ENCODE peak calls at places on chromosomes 1 and 21, in ten cellular contexts. E is breast epithelium, X is colonic mucosa, G is IMR-90, P is pancreas, R is heart right ventricle, C is tibial nerve, T is cardiac muscle cell, Y is GM23338, H is uterus. W is an unnamed sample.
A peak's percentile ranks its signal among the peaks of the same experiment; 100 is the strongest.

GRCh38 chr1:5551274-5551966 is 440.8 kb downstream of the NPHP4 start:
- DNase-seq in T (no peak), Y (no peak), G (no peak), H (no peak), P (no peak), R (no peak), C (no peak), X (peak; percentile 52), E (no peak), W (no peak)

GRCh38 chr1:94599090-94599813 is 57.7 kb upstream of the F3 start:
- DNase-seq in H (no peak), T (peak; percentile 39), C (peak; percentile 50), P (peak; percentile 31), R (peak; percentile 34), G (peak; percentile 51), E (peak; percentile 65), X (peak; percentile 18), Y (peak; percentile 73), W (peak; percentile 72)

GRCh38 chr1:164794310-164794709 is 235.3 kb downstream of the PBX1 start:
- DNase-seq in C (peak; percentile 31), H (peak; percentile 62), P (peak; percentile 65), R (no peak), X (no peak), Y (no peak), E (peak; percentile 55), T (no peak), G (peak; percentile 94), W (no peak)

GRCh38 chr1:185044981-185045792 is at the start of gene RNF2:
- DNase-seq in G (peak; percentile 71), R (peak; percentile 84), E (peak; percentile 57), Y (peak; percentile 90), C (peak; percentile 57), X (peak; percentile 79), T (peak; percentile 88), H (peak; percentile 79), P (peak; percentile 82), W (peak; percentile 97)

GRCh38 chr1:241557551-241558193 is 25.5 kb downstream of the KMO start:
- DNase-seq in R (no peak), G (no peak), C (no peak), P (no peak), T (no peak), E (no peak), H (no peak), Y (no peak), X (no peak), W (no peak)

GRCh38 chr1:71086331-71086730 is 5.5 kb upstream of the ZRANB2 start:
- DNase-seq in P (no peak), G (peak; percentile 85), Y (no peak), T (no peak), H (no peak), C (no peak), R (no peak), X (no peak), E (no peak), W (no peak)

GRCh38 chr21:45482899-45483821 is 59.1 kb downstream of the SLC19A1 start:
- DNase-seq in P (no peak), C (no peak), G (no peak), X (no peak), R (no peak), H (no peak), T (no peak), E (no peak), Y (no peak), W (peak; percentile 73)

GRCh38 chr1:33815061-33815460 is 48.8 kb upstream of the HMGB4 start:
- DNase-seq in C (no peak), G (peak; percentile 46), Y (no peak), E (no peak), T (no peak), P (no peak), X (no peak), R (no peak), H (no peak), W (no peak)

GRCh38 chr1:1173793-1174415 is at the start of gene TTLL10:
- DNase-seq in X (peak; percentile 35), P (no peak), T (peak; percentile 11), R (no peak), G (no peak), C (no peak), H (no peak), E (no peak), Y (peak; percentile 83), W (no peak)

GRCh38 chr21:34815831-34816700 is 147.3 kb downstream of the CLIC6 start:
- DNase-seq in T (no peak), R (no peak), P (no peak), X (peak; percentile 6), C (no peak), Y (no peak), H (no peak), G (peak; percentile 42), E (no peak), W (no peak)

GRCh38 chr1:205449750-205450443 is 5.9 kb downstream of the BLACAT1 start:
- DNase-seq in Y (peak; percentile 82), X (peak; percentile 74), H (peak; percentile 59), E (peak; percentile 87), T (peak; percentile 67), P (peak; percentile 73), G (peak; percentile 36), R (no peak), C (no peak), W (peak; percentile 89)

GRCh38 chr1:200314085-200314750 is 95.6 kb downstream of the ZNF281 start:
- DNase-seq in P (no peak), Y (no peak), X (no peak), C (no peak), H (no peak), E (no peak), T (no peak), R (no peak), G (peak; percentile 77), W (no peak)
- TF ChIP-seq CTCF in P (no peak), Y (no peak), X (no peak), C (no peak), H (no peak), E (no peak), T (no peak), R (no peak), G (peak; percentile 2), W (no peak)

GRCh38 chr1:56572334-56573050 is 6.9 kb downstream of the PLPP3 start:
- DNase-seq in R (no peak), T (no peak), C (no peak), H (no peak), X (no peak), P (no peak), G (no peak), Y (no peak), E (no peak), W (no peak)

GRCh38 chr1:56574794-56575193 is 4.6 kb downstream of the PLPP3 start:
- DNase-seq in G (no peak), T (no peak), P (no peak), X (no peak), E (no peak), C (no peak), R (no peak), H (no peak), Y (no peak), W (no peak)

GRCh38 chr1:56575865-56576264 is 3.5 kb downstream of the PLPP3 start:
- DNase-seq in H (no peak), T (no peak), Y (no peak), P (no peak), C (no peak), R (no peak), E (no peak), X (no peak), G (no peak), W (no peak)

GRCh38 chr1:56570924-56571372 is 8.4 kb downstream of the PLPP3 start:
- DNase-seq in H (no peak), R (no peak), X (no peak), P (no peak), C (no peak), E (no peak), T (no peak), G (no peak), Y (no peak), W (no peak)

GRCh38 chr1:56573311-56573710 is 6.1 kb downstream of the PLPP3 start:
- DNase-seq in C (peak; percentile 65), G (no peak), Y (no peak), H (no peak), T (no peak), P (no peak), X (peak; percentile 35), E (no peak), R (peak; percentile 47), W (no peak)
- H3K4me3 ChIP-seq in C (no peak overlapping the region), G (no peak overlapping the region), Y (peak overlapping the region; percentile 27), H (no peak overlapping the region), T (no peak overlapping the region), P (no peak overlapping the region), X (no peak overlapping the region), E (peak overlapping the region; percentile 99), R (peak overlapping the region; percentile 98), W (no peak overlapping the region)

GRCh38 chr1:11053758-11054137 is 6.1 kb downstream of the SRM start:
- DNase-seq in R (no peak), X (no peak), Y (peak; percentile 83), H (no peak), T (peak; percentile 74), P (peak; percentile 53), E (no peak), G (peak; percentile 25), C (no peak), W (no peak)

GRCh38 chr1:11054181-11054580 is 5.6 kb downstream of the SRM start:
- DNase-seq in Y (no peak), H (no peak), P (no peak), C (no peak), X (no peak), G (no peak), T (no peak), R (no peak), E (no peak), W (no peak)

GRCh38 chr1:11054666-11055065 is 5.2 kb downstream of the SRM start:
- DNase-seq in R (no peak), Y (no peak), G (no peak), C (no peak), E (no peak), H (no peak), X (no peak), P (no peak), T (no peak), W (no peak)

GRCh38 chr1:11052839-11053757 is 6.1 kb upstream of the MASP2 start:
- DNase-seq in P (peak; percentile 52), X (no peak), R (no peak), Y (peak; percentile 82), C (no peak), T (no peak), E (no peak), G (no peak), H (no peak), W (no peak)

GRCh38 chr1:11051781-11052510 is 4.9 kb upstream of the MASP2 start:
- DNase-seq in R (no peak), P (no peak), X (no peak), Y (no peak), G (no peak), C (no peak), T (no peak), E (no peak), H (no peak), W (no peak)
- H3K27ac ChIP-seq in R (no peak overlapping the region), P (no peak overlapping the region), X (no peak overlapping the region), Y (no peak overlapping the region), G (no peak overlapping the region), C (no peak overlapping the region), T (no peak overlapping the region), E (no peak overlapping the region), H (no peak overlapping the region), W (no peak overlapping the region)

DNA sequence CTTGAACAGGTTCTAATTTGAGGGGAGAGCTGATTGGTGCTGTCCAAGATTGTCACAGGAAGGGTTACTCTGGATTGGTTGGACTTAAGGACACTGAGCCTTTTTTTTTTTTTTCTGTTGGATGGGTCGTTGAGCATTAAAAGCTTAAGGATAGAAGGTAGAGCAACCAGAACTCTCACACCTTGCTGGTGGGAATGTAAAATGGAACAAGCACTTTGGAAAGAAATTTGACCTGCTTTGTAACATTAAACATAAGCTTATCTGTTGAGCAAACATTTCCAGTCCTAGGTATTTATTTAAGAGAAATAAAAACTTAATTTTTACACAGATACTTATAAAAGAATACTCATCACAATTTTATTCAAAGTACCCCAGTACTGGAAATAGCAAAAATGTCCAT is 29.8 kb upstream of the PLA2G2A start:
- DNase-seq in E (no peak), T (no peak), H (no peak), C (no peak), P (no peak), G (no peak), R (no peak), X (no peak), Y (no peak), W (no peak)
- TF ChIP-seq CTCF in E (no peak), T (no peak), H (no peak), C (no peak), P (no peak), G (no peak), R (no peak), X (no peak), Y (no peak), W (no peak)

W was measured in upper lobe of left lung.